ENCODE peak calls at places on chromosome 3, in five cellular contexts. K is NT2/D1, P is H1, G is GM12878, V is HepG2. J is an unnamed sample.

GRCh38 chr3:194750409-194750808 is 64.7 kb downstream of the FAM43A start:
- DNase-seq in V (no peak), P (no peak), G (no peak), K (peak; percentile 61), J (no peak)

GRCh38 chr3:47802734-47803477 is at the start of gene DHX30:
- DNase-seq in G (no peak), V (peak; percentile 68), P (no peak), K (no peak), J (peak; percentile 85)

GRCh38 chr3:171565671-171566070 is 105.5 kb upstream of the TNIK start:
- DNase-seq in V (peak; percentile 24), P (no peak), G (no peak), K (no peak), J (no peak)

GRCh38 chr3:124919756-124920155 is 14.8 kb downstream of the MUC13 start:
- DNase-seq in G (no peak), P (no peak), K (no peak), V (peak; percentile 32), J (no peak)

GRCh38 chr3:111106993-111107392 is 35.4 kb downstream of the NECTIN3 start:
- DNase-seq in G (no peak), K (no peak), P (no peak), V (peak; percentile 67), J (no peak)

GRCh38 chr3:194312743-194313281 is 38.3 kb downstream of the CPN2 start:
- DNase-seq in G (no peak), P (no peak), V (peak; percentile 33), K (no peak), J (no peak)

GRCh38 chr3:178859386-178859785 is 212.2 kb downstream of the ZMAT3 start:
- DNase-seq in G (no peak), P (no peak), V (no peak), K (no peak), J (no peak)

GRCh38 chr3:97291901-97292300 is 472.7 kb upstream of the ARL6 start:
- DNase-seq in G (no peak), V (no peak), K (no peak), P (no peak), J (no peak)

GRCh38 chr3:39260957-39261356 is 18.9 kb downstream of the CX3CR1 start:
- DNase-seq in V (peak; percentile 19), K (no peak), P (no peak), G (peak; percentile 27), J (peak; percentile 73)

GRCh38 chr3:29279830-29280229 is 1.0 kb upstream of the RBMS3 start:
- DNase-seq in V (no peak), G (no peak), K (no peak), P (no peak), J (no peak)

GRCh38 chr3:83321457-83321856 is 1560.0 kb upstream of the GBE1 start:
- DNase-seq in G (no peak), V (no peak), P (no peak), K (no peak), J (no peak)

GRCh38 chr3:24451461-24452099 is 43.1 kb downstream of the THRB start:
- DNase-seq in G (no peak), V (peak; percentile 99), K (no peak), P (no peak), J (no peak)

GRCh38 chr3:116018651-116019050 is 395.3 kb downstream of the GAP43 start:
- DNase-seq in V (no peak), G (no peak), P (no peak), K (no peak), J (no peak)

GRCh38 chr3:16090013-16090412 is 84.5 kb upstream of the GALNT15 start:
- DNase-seq in P (no peak), K (no peak), V (peak; percentile 12), G (no peak), J (no peak)

GRCh38 chr3:19945405-19946290 is 1.2 kb upstream of the RAB5A start:
- DNase-seq in V (no peak), G (no peak), P (no peak), K (no peak), J (no peak)

GRCh38 chr3:18830087-18830486 is 318.2 kb upstream of the KCNH8 start:
- DNase-seq in G (no peak), P (no peak), V (no peak), K (no peak), J (no peak)

GRCh38 chr3:18825586-18826157 is 322.6 kb upstream of the KCNH8 start:
- DNase-seq in K (no peak), V (no peak), G (no peak), P (no peak), J (no peak)

GRCh38 chr3:18828637-18829036 is 319.7 kb upstream of the KCNH8 start:
- DNase-seq in G (no peak), V (no peak), P (no peak), K (no peak), J (no peak)

DNA sequence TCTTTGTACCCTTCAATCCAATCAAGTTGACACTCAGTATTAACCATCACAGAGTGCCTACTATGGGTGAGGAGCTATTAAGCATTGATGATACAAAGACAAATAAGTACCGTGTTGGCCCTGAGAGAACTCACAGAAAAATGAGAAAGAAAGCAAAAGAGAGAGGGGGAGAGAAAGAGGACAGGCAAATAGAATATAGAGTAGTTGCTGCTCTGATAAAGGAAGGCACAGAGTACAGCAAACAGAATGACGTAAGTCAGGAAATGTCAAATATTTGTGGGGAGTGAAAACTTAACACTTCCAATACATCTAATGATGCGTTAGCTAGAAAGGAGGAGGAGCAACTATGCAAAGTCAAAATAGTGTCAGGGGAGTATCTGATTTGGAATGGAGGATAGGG is 320.6 kb upstream of the KCNH8 start:
- DNase-seq in V (no peak), G (no peak), P (no peak), K (no peak), J (no peak)
- TF ChIP-seq SUZ12 in V (no peak), G (no peak), P (no peak), K (no peak), J (no peak)

DNA sequence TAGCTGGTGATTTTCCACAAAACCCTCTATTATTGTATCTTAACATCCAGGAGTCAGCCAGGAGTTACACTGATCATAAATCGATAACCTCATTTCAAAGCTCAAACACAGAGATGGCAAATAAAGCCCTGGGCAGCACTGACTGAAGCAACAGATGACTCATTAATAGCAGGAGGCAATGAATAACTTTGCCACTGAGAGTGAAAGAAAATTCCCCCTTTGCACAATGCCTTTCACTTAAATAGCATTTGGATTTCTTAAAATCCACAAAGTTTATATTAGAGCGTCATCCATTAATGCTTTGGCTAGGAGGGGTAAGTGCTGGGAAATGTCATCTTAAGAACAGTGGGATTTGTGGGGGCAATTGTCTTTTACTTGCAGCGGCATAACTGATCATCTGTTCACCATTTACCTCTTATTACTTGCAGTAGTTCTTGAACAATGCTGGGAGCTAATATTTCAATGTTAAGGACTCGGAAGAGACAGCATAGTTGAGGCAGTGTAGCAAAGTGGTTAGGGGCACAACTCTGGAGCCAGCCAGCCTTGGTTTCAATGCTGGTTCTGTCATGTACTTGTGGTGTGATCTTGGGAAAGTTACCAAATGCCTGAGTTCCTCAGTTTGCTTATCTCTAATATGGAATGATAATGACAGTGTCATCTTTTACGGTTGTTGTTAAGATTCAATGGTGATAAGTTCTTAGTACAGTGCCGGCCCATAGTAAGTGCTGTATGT is 630.4 kb upstream of the TBL1XR1 start:
- DNase-seq in P (no peak), G (no peak), K (no peak), V (peak; percentile 95), J (no peak)
- TF ChIP-seq SUZ12 in P (no peak), G (no peak), K (no peak), V (no peak), J (no peak)

DNA sequence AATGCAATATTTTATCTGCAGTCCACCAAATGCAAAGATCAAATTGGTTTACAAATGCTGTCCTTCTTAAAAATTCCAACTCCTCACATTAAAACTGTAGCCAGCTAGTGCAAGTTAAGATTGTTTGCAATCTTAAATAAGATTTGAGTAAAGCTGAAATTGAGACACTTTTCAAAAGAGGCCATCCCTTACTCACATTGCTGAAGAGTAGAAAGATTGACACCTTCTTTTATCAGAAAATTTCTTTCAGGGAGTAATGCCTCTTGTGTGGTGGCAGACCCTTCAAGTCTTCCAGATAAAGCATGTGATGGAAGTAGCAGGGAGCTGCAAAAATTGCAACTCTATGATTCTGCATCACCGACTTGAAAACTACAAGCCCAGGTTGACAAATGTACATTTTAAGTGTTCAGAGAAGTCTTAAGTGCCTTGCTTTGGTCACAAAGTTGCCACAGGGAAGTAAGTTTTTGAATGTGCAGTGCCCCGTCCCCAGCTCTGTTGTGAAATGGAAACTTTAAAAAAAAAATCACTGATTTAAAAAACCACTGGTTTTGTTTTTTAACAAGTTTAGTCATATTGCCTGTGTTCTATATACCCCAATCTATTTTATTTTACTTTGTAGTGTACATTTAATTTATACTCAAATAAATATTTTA is 12.6 kb downstream of the CD86 start:
- DNase-seq in P (no peak), V (no peak), K (no peak), G (no peak), J (no peak)
- TF ChIP-seq SUZ12 in P (no peak), V (no peak), K (no peak), G (no peak), J (no peak)

GRCh38 chr3:133455960-133456359 is 56.1 kb downstream of the BFSP2 start:
- DNase-seq in V (no peak), P (no peak), K (no peak), G (no peak), J (no peak)

GRCh38 chr3:133459400-133459799 is 59.5 kb downstream of the BFSP2 start:
- DNase-seq in G (no peak), K (no peak), V (peak; percentile 27), P (no peak), J (no peak)

GRCh38 chr3:133455281-133455680 is 55.4 kb downstream of the BFSP2 start:
- DNase-seq in K (no peak), G (no peak), V (no peak), P (no peak), J (no peak)

GRCh38 chr3:133457025-133457424 is 57.2 kb downstream of the BFSP2 start:
- DNase-seq in G (no peak), K (no peak), P (no peak), V (no peak), J (no peak)

DNA sequence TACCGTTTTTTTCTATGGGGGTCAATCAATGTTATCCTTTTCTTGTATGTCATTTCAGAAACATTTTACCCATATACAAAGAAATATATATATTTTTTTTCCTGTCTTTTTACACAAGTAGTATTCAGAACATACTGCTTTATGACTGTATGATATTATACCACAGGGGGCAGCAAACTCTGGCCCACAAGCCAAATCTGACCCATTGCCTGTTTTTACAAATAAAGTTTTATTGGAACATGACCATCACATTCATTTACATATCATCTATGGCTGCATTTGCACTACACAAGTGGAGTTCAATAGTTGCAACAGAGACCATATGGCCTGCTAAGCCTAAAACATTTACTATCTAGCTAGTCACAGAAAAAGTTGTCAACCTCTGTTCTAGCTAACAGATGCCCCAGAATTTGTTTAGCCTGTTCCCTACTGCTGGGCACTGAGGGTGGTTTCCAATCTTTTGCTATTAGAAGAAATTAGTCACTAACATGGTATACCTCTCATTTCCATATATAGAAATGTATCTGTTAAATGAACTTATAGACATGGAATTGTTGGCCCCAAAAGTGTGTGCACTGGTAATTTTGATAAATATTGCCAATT is 57.7 kb downstream of the BFSP2 start:
- DNase-seq in V (no peak), G (no peak), K (no peak), P (no peak), J (no peak)
- TF ChIP-seq SUZ12 in V (no peak), G (no peak), K (no peak), P (no peak), J (no peak)

J was measured in HEK293T.